ENCODE peak calls at places on chromosomes 11 and 22, in eight cellular contexts. One of them, this sample, is unnamed.

GRCh38 chr11:67652965-67653845 is 2.7 kb upstream of the ACY3 start:
- DNase-seq in adrenal gland: no peak
- DNase-seq in A549: no peak
- DNase-seq in IMR-90: no peak
- DNase-seq in CD4-positive, alpha-beta memory T cell: no peak
- DNase-seq in fibroblast of the aortic adventitia: no peak
- DNase-seq in foreskin fibroblast: no peak
- DNase-seq in AG09309: no peak
- DNase-seq in this sample: no peak

GRCh38 chr11:134407321-134407828 is 4.7 kb downstream of the B3GAT1 start:
- DNase-seq in adrenal gland: no peak
- DNase-seq in fibroblast of the aortic adventitia: no peak
- DNase-seq in AG09309: no peak
- DNase-seq in CD4-positive, alpha-beta memory T cell: no peak
- DNase-seq in A549: no peak
- DNase-seq in IMR-90: no peak
- DNase-seq in foreskin fibroblast: no peak
- DNase-seq in this sample: no peak

GRCh38 chr11:45409587-45409986 is 123.4 kb upstream of the SYT13 start:
- DNase-seq in IMR-90: no peak
- DNase-seq in fibroblast of the aortic adventitia: no peak
- DNase-seq in A549: no peak
- DNase-seq in AG09309: no peak
- DNase-seq in CD4-positive, alpha-beta memory T cell: no peak
- DNase-seq in adrenal gland: no peak
- DNase-seq in foreskin fibroblast: no peak
- DNase-seq in this sample: no peak

GRCh38 chr22:20205964-20206708 is 55.3 kb upstream of the CCDC188 start:
- DNase-seq in fibroblast of the aortic adventitia: peak
- DNase-seq in CD4-positive, alpha-beta memory T cell: peak
- DNase-seq in foreskin fibroblast: peak
- DNase-seq in A549: peak
- DNase-seq in AG09309: no peak
- DNase-seq in IMR-90: peak
- DNase-seq in adrenal gland: peak
- DNase-seq in this sample: peak

GRCh38 chr11:86577663-86578636 is 94.5 kb downstream of the ME3 start:
- DNase-seq in CD4-positive, alpha-beta memory T cell: no peak
- DNase-seq in adrenal gland: peak
- DNase-seq in fibroblast of the aortic adventitia: peak
- DNase-seq in foreskin fibroblast: peak
- DNase-seq in IMR-90: peak
- DNase-seq in AG09309: peak
- DNase-seq in A549: peak
- DNase-seq in this sample: peak

GRCh38 chr11:26649884-26650283 is 72.0 kb downstream of the SLC5A12 start:
- DNase-seq in adrenal gland: peak
- DNase-seq in fibroblast of the aortic adventitia: peak
- DNase-seq in IMR-90: peak
- DNase-seq in foreskin fibroblast: peak
- DNase-seq in CD4-positive, alpha-beta memory T cell: no peak
- DNase-seq in AG09309: peak
- DNase-seq in A549: peak
- DNase-seq in this sample: peak

GRCh38 chr11:10454902-10455631 is at the start of gene AMPD3:
- DNase-seq in adrenal gland: peak
- DNase-seq in AG09309: peak
- DNase-seq in CD4-positive, alpha-beta memory T cell: no peak
- DNase-seq in fibroblast of the aortic adventitia: peak
- DNase-seq in A549: peak
- DNase-seq in foreskin fibroblast: peak
- DNase-seq in IMR-90: peak
- DNase-seq in this sample: peak

GRCh38 chr11:7020183-7020917 is at the start of the genes NLRP14 and ZNF214:
- DNase-seq in IMR-90: peak
- DNase-seq in fibroblast of the aortic adventitia: peak
- DNase-seq in A549: peak
- DNase-seq in AG09309: peak
- DNase-seq in CD4-positive, alpha-beta memory T cell: no peak
- DNase-seq in foreskin fibroblast: peak
- DNase-seq in adrenal gland: peak
- DNase-seq in this sample: peak

GRCh38 chr11:123072762-123073161 is 10.8 kb upstream of the HSPA8 start:
- DNase-seq in AG09309: no peak
- DNase-seq in foreskin fibroblast: no peak
- DNase-seq in adrenal gland: no peak
- DNase-seq in fibroblast of the aortic adventitia: no peak
- DNase-seq in A549: no peak
- DNase-seq in CD4-positive, alpha-beta memory T cell: no peak
- DNase-seq in IMR-90: no peak
- DNase-seq in this sample: no peak

GRCh38 chr11:5600374-5600851 is 4.0 kb downstream of the TRIM6 start:
- DNase-seq in IMR-90: peak
- DNase-seq in A549: peak
- DNase-seq in foreskin fibroblast: peak
- DNase-seq in AG09309: peak
- DNase-seq in CD4-positive, alpha-beta memory T cell: peak
- DNase-seq in adrenal gland: peak
- DNase-seq in fibroblast of the aortic adventitia: peak
- DNase-seq in this sample: peak

GRCh38 chr22:44448271-44448780 is 49.7 kb downstream of the RTL6 start:
- DNase-seq in CD4-positive, alpha-beta memory T cell: no peak
- DNase-seq in adrenal gland: peak
- DNase-seq in IMR-90: peak
- DNase-seq in fibroblast of the aortic adventitia: peak
- DNase-seq in foreskin fibroblast: peak
- DNase-seq in AG09309: peak
- DNase-seq in A549: peak
- DNase-seq in this sample: peak

GRCh38 chr11:24560324-24560723 is 63.5 kb downstream of the LUZP2 start:
- DNase-seq in foreskin fibroblast: no peak
- DNase-seq in IMR-90: no peak
- DNase-seq in CD4-positive, alpha-beta memory T cell: no peak
- DNase-seq in adrenal gland: no peak
- DNase-seq in A549: no peak
- DNase-seq in fibroblast of the aortic adventitia: no peak
- DNase-seq in AG09309: no peak
- DNase-seq in this sample: no peak

GRCh38 chr11:17256512-17256911 is 20.0 kb upstream of the NUCB2 start:
- DNase-seq in IMR-90: peak
- DNase-seq in fibroblast of the aortic adventitia: peak
- DNase-seq in A549: no peak
- DNase-seq in adrenal gland: no peak
- DNase-seq in AG09309: peak
- DNase-seq in CD4-positive, alpha-beta memory T cell: no peak
- DNase-seq in foreskin fibroblast: peak
- DNase-seq in this sample: peak

GRCh38 chr11:31828217-31828616 is 17.1 kb upstream of the PAX6 start:
- DNase-seq in fibroblast of the aortic adventitia: no peak
- DNase-seq in adrenal gland: no peak
- DNase-seq in foreskin fibroblast: no peak
- DNase-seq in A549: no peak
- DNase-seq in IMR-90: no peak
- DNase-seq in CD4-positive, alpha-beta memory T cell: no peak
- DNase-seq in AG09309: no peak
- DNase-seq in this sample: no peak

GRCh38 chr11:2771758-2772466 is 72.1 kb upstream of the KCNQ1OT1 start:
- DNase-seq in AG09309: no peak
- DNase-seq in A549: no peak
- DNase-seq in IMR-90: no peak
- DNase-seq in adrenal gland: no peak
- DNase-seq in foreskin fibroblast: no peak
- DNase-seq in CD4-positive, alpha-beta memory T cell: no peak
- DNase-seq in fibroblast of the aortic adventitia: no peak
- DNase-seq in this sample: no peak

GRCh38 chr11:30919389-30920172 is 333.4 kb upstream of the MPPED2 start:
- DNase-seq in AG09309: no peak
- DNase-seq in IMR-90: peak
- DNase-seq in CD4-positive, alpha-beta memory T cell: no peak
- DNase-seq in fibroblast of the aortic adventitia: peak
- DNase-seq in foreskin fibroblast: no peak
- DNase-seq in A549: no peak
- DNase-seq in adrenal gland: no peak
- DNase-seq in this sample: no peak

GRCh38 chr11:1202154-1202775 is 20.6 kb upstream of the MUC5B start:
- DNase-seq in fibroblast of the aortic adventitia: no peak
- DNase-seq in AG09309: no peak
- DNase-seq in adrenal gland: no peak
- DNase-seq in CD4-positive, alpha-beta memory T cell: no peak
- DNase-seq in foreskin fibroblast: no peak
- DNase-seq in A549: no peak
- DNase-seq in IMR-90: no peak
- DNase-seq in this sample: no peak